ENCODE peak calls at places on chromosomes 16 and 17, in ten cellular contexts. T is posterior cingulate gyrus; Q is thoracic aorta; Y is RCC 7860; M is pulmonary artery endothelial cell; I is prostate gland; F is AML-193; W is CD8-positive, alpha-beta memory T cell; S is dorsolateral prefrontal cortex; B is GM12878. X is an unnamed sample.

GRCh38 chr17:63439682-63440081 is 6.4 kb downstream of the CYB561 start:
- DNase-seq in T (no peak), Q (no peak), Y (no peak), M (no peak), I (no peak), F (peak), W (no peak), S (no peak), B (no peak), X (no peak)

GRCh38 chr17:49861150-49861884 is 13.4 kb upstream of the TAC4 start:
- DNase-seq in T (peak), Q (no peak), Y (peak), M (no peak), I (peak), F (peak), W (peak), S (peak), B (no peak), X (peak)

GRCh38 chr16:49355923-49356665 is 17.5 kb upstream of the C16orf78 start:
- DNase-seq in T (no peak), Q (no peak), Y (no peak), M (no peak), I (no peak), F (no peak), W (no peak), S (no peak), B (no peak), X (no peak)

GRCh38 chr17:10295728-10296343 is 77.0 kb downstream of the MYH13 start:
- DNase-seq in T (peak), Q (no peak), Y (peak), M (no peak), I (peak), F (peak), W (no peak), S (peak), B (peak), X (no peak)

GRCh38 chr16:59633996-59634579 is 900.0 kb upstream of the GOT2 start:
- DNase-seq in T (no peak), Q (no peak), Y (peak), M (no peak), I (no peak), F (no peak), W (no peak), S (no peak), B (no peak), X (no peak)

GRCh38 chr16:23941963-23942564 is 106.3 kb downstream of the PRKCB start:
- DNase-seq in T (no peak), Q (no peak), Y (no peak), M (no peak), I (no peak), F (no peak), W (no peak), S (peak), B (no peak), X (no peak)

GRCh38 chr17:11493947-11494346 is 104.3 kb upstream of the DNAH9 start:
- DNase-seq in T (no peak), Q (no peak), Y (no peak), M (no peak), I (no peak), F (no peak), W (no peak), S (no peak), B (no peak), X (no peak)

GRCh38 chr17:49849711-49850610 is 2.1 kb upstream of the TAC4 start:
- DNase-seq in T (no peak), Q (no peak), Y (no peak), M (no peak), I (no peak), F (no peak), W (no peak), S (no peak), B (no peak), X (no peak)

GRCh38 chr16:24010440-24011089 is 174.8 kb downstream of the PRKCB start:
- DNase-seq in T (peak), Q (no peak), Y (peak), M (peak), I (peak), F (peak), W (peak), S (peak), B (peak), X (peak)

GRCh38 chr17:17853811-17854527 is 17.2 kb upstream of the SREBF1 start:
- DNase-seq in T (no peak), Q (no peak), Y (no peak), M (no peak), I (no peak), F (no peak), W (no peak), S (no peak), B (no peak), X (no peak)

GRCh38 chr16:2244301-2244700 is 7.1 kb downstream of the ECI1 start:
- DNase-seq in T (no peak), Q (no peak), Y (no peak), M (no peak), I (no peak), F (no peak), W (no peak), S (no peak), B (no peak), X (no peak)

GRCh38 chr17:68290955-68291835 is at the start of the genes ARSG and SLC16A6:
- DNase-seq in T (peak), Q (no peak), Y (peak), M (no peak), I (peak), F (peak), W (peak), S (peak), B (no peak), X (peak)

GRCh38 chr17:41060052-41060604 is at the start of gene KRTAP2-3:
- DNase-seq in T (no peak), Q (no peak), Y (peak), M (no peak), I (no peak), F (no peak), W (no peak), S (no peak), B (no peak), X (no peak)

GRCh38 chr17:8038954-8039610 is at the start of gene ALOX15B:
- DNase-seq in T (no peak), Q (no peak), Y (no peak), M (no peak), I (peak), F (no peak), W (no peak), S (no peak), B (no peak), X (no peak)

GRCh38 chr16:57536306-57537193 is at the start of gene CCDC102A:
- DNase-seq in T (no peak), Q (no peak), Y (no peak), M (no peak), I (no peak), F (no peak), W (peak), S (peak), B (no peak), X (peak)

GRCh38 chr17:4706121-4706520 is 2.2 kb upstream of the PELP1 start:
- DNase-seq in T (no peak), Q (no peak), Y (peak), M (no peak), I (no peak), F (no peak), W (no peak), S (no peak), B (no peak), X (no peak)

GRCh38 chr16:30659507-30660423 is 1.5 kb downstream of the FBRS start:
- DNase-seq in T (no peak), Q (no peak), Y (no peak), M (no peak), I (peak), F (no peak), W (peak), S (no peak), B (no peak), X (peak)

GRCh38 chr17:4946312-4946976 is 1.9 kb downstream of the PFN1 start:
- DNase-seq in T (no peak), Q (no peak), Y (no peak), M (no peak), I (no peak), F (no peak), W (no peak), S (no peak), B (no peak), X (no peak)

GRCh38 chr16:20611975-20612471 is 35.9 kb upstream of the ACSM2B start:
- DNase-seq in T (peak), Q (no peak), Y (no peak), M (no peak), I (no peak), F (no peak), W (no peak), S (no peak), B (no peak), X (no peak)

GRCh38 chr16:19027416-19027815 is 40.0 kb upstream of the COQ7 start:
- DNase-seq in T (no peak), Q (no peak), Y (no peak), M (no peak), I (no peak), F (no peak), W (no peak), S (no peak), B (no peak), X (no peak)

GRCh38 chr17:10698116-10698818 is 873 bp downstream of the ADPRM start:
- DNase-seq in T (no peak), Q (no peak), Y (no peak), M (no peak), I (peak), F (no peak), W (no peak), S (no peak), B (no peak), X (no peak)

GRCh38 chr16:12896562-12896961 is 4.8 kb upstream of the SHISA9 start:
- DNase-seq in T (no peak), Q (no peak), Y (peak), M (no peak), I (no peak), F (peak), W (no peak), S (no peak), B (no peak), X (no peak)